ENCODE peak calls at places on chromosome 1, in eight cellular contexts. Q is cerebellar cortex; J is activated CD8-positive, alpha-beta T cell treated with anti-CD3 and anti-CD28 coated beads, Interleukin-2, amount 10 ng/mL, durations not matched to agents 7 days and 5 days; Y is activated naive CD4-positive, alpha-beta T cell treated with anti-CD3 and anti-CD28 coated beads, Interleukin-2, amount 50 U/mL, for 72 hours; Z is kidney epithelial cell; M is HAP-1; A is effector memory CD4-positive, alpha-beta T cell; X is activated gamma-delta T cell treated with anti-CD3 and anti-CD28 coated beads, Interleukin-2, amount 50 U/mL, for 16 hours. V is an unnamed sample.

GRCh38 chr1:58971629-58972140 is 187.8 kb upstream of the JUN start:
- DNase-seq in J (no peak), Q (no peak), A (no peak), Z (no peak), M (no peak), Y (no peak), X (no peak), V (no peak)

GRCh38 chr1:225737179-225737578 is 40.4 kb upstream of the SRP9 start:
- DNase-seq in Z (no peak), J (no peak), M (no peak), Y (no peak), Q (no peak), X (no peak), A (no peak), V (no peak)

GRCh38 chr1:29388170-29388569 is 151.8 kb downstream of the PTPRU start:
- DNase-seq in J (no peak), M (no peak), Z (no peak), Y (no peak), X (no peak), Q (no peak), A (no peak), V (no peak)

GRCh38 chr1:211420845-211421454 is 71.0 kb downstream of the RD3 start:
- DNase-seq in A (no peak), M (no peak), Z (no peak), X (no peak), Y (no peak), J (no peak), Q (no peak), V (no peak)

GRCh38 chr1:238628130-238628529 is 737.4 kb upstream of the ZP4 start:
- DNase-seq in Y (no peak), A (no peak), J (no peak), M (no peak), X (no peak), Q (no peak), Z (no peak), V (no peak)

GRCh38 chr1:25993197-25993951 is 4.5 kb downstream of the PAFAH2 start:
- DNase-seq in Q (no peak), J (no peak), Y (no peak), M (no peak), Z (no peak), X (no peak), A (no peak), V (no peak)

GRCh38 chr1:197127513-197127912 is 19.0 kb downstream of the ASPM start:
- DNase-seq in Y (no peak), A (no peak), Z (no peak), M (no peak), X (no peak), Q (no peak), J (no peak), V (no peak)

GRCh38 chr1:66434096-66434495 is 99.9 kb upstream of the SGIP1 start:
- DNase-seq in X (no peak), Q (no peak), J (no peak), A (no peak), Z (peak; percentile 9), Y (no peak), M (no peak), V (no peak)